ENCODE peak calls at places on chromosomes 1 and 21, in seven cellular contexts. H is heart right ventricle; B is mammary epithelial cell; O is right cardiac atrium; D is stimulated activated CD8-positive, alpha-beta memory T cell treated with anti-CD3 and anti-CD28 coated beads, Interleukin-15, amount 100 ng/mL, for 24 hours; G is nephron progenitor cell; X is SK-N-SH. N is an unnamed sample.

GRCh38 chr1:238060046-238060445 is 169.3 kb upstream of the ZP4 start:
- DNase-seq in H (no peak), B (no peak), O (no peak), D (no peak), G (no peak), X (no peak), N (no peak)

GRCh38 chr21:16588433-16588860 is 858.7 kb downstream of the USP25 start:
- DNase-seq in H (peak), B (peak), O (peak), D (no peak), G (peak), X (peak), N (peak)

GRCh38 chr21:38925923-38926322 is 120.2 kb downstream of the ETS2 start:
- DNase-seq in H (peak), B (peak), O (peak), D (no peak), G (no peak), X (no peak), N (peak)

GRCh38 chr21:32378956-32379355 is 13.9 kb downstream of the URB1 start:
- DNase-seq in H (no peak), B (no peak), O (no peak), D (no peak), G (no peak), X (no peak), N (no peak)

GRCh38 chr1:27233677-27234053 is 767 bp upstream of the WDTC1 start:
- DNase-seq in H (peak), B (no peak), O (no peak), D (no peak), G (no peak), X (no peak), N (peak)

GRCh38 chr1:26403656-26404055 is 7.0 kb upstream of the LIN28A start:
- DNase-seq in H (no peak), B (no peak), O (no peak), D (no peak), G (peak), X (no peak), N (no peak)

GRCh38 chr1:116725798-116726197 is 28.4 kb upstream of the CD2 start:
- DNase-seq in H (no peak), B (no peak), O (no peak), D (no peak), G (no peak), X (no peak), N (no peak)

GRCh38 chr1:21242846-21243245 is 47.4 kb downstream of the ECE1 start:
- DNase-seq in H (no peak), B (no peak), O (no peak), D (no peak), G (no peak), X (no peak), N (no peak)

GRCh38 chr1:14300991-14301703 is 297.3 kb upstream of the KAZN start:
- DNase-seq in H (peak), B (no peak), O (peak), D (no peak), G (no peak), X (peak), N (no peak)

GRCh38 chr1:207965602-207966387 is 54.9 kb upstream of the CD34 start:
- DNase-seq in H (no peak), B (no peak), O (no peak), D (no peak), G (peak), X (no peak), N (no peak)

GRCh38 chr1:168373869-168374268 is 93.2 kb downstream of the TBX19 start:
- DNase-seq in H (no peak), B (no peak), O (peak), D (no peak), G (no peak), X (no peak), N (no peak)

GRCh38 chr1:245710961-245711903 is 556.4 kb downstream of the KIF26B start:
- DNase-seq in H (no peak), B (no peak), O (no peak), D (no peak), G (no peak), X (no peak), N (no peak)

GRCh38 chr1:93114403-93114802 is 35.3 kb downstream of the MTF2 start:
- DNase-seq in H (no peak), B (peak), O (no peak), D (no peak), G (no peak), X (no peak), N (no peak)

GRCh38 chr1:114668784-114669561 is 876 bp downstream of the DENND2C start:
- DNase-seq in H (no peak), B (peak), O (no peak), D (no peak), G (no peak), X (peak), N (no peak)

GRCh38 chr1:228288536-228289238 is 80.8 kb downstream of the OBSCN start:
- DNase-seq in H (no peak), B (no peak), O (no peak), D (no peak), G (no peak), X (no peak), N (no peak)

GRCh38 chr1:22847249-22847648 is 125.4 kb downstream of the LACTBL1 start:
- DNase-seq in H (no peak), B (no peak), O (no peak), D (no peak), G (no peak), X (no peak), N (no peak)

GRCh38 chr1:14733053-14733778 is 134.7 kb downstream of the KAZN start:
- DNase-seq in H (no peak), B (peak), O (no peak), D (no peak), G (no peak), X (no peak), N (no peak)

GRCh38 chr1:233613252-233614172 is at the start of gene KCNK1:
- DNase-seq in H (peak), B (peak), O (peak), D (no peak), G (peak), X (peak), N (peak)

GRCh38 chr1:225754940-225755635 is 22.5 kb upstream of the SRP9 start:
- DNase-seq in H (peak), B (peak), O (peak), D (no peak), G (no peak), X (no peak), N (no peak)

GRCh38 chr1:167915528-167916102 is 1.7 kb upstream of the ADCY10 start:
- DNase-seq in H (no peak), B (no peak), O (no peak), D (no peak), G (no peak), X (no peak), N (no peak)

GRCh38 chr1:209354111-209354839 is 229.2 kb upstream of the CAMK1G start:
- DNase-seq in H (peak), B (peak), O (peak), D (no peak), G (peak), X (peak), N (peak)

GRCh38 chr21:42218836-42219605 is at the start of gene ABCG1:
- DNase-seq in H (peak), B (peak), O (peak), D (no peak), G (peak), X (peak), N (no peak)

GRCh38 chr1:205041998-205042910 is 758 bp upstream of the CNTN2 start:
- DNase-seq in H (no peak), B (no peak), O (no peak), D (no peak), G (no peak), X (peak), N (no peak)

GRCh38 chr1:20950689-20951088 is 163.6 kb upstream of the HP1BP3 start:
- DNase-seq in H (no peak), B (peak), O (no peak), D (no peak), G (no peak), X (no peak), N (no peak)

GRCh38 chr1:218945050-218945449 is 228.6 kb upstream of the LYPLAL1 start:
- DNase-seq in H (no peak), B (peak), O (no peak), D (no peak), G (no peak), X (no peak), N (no peak)

GRCh38 chr1:50343323-50343722 is 79.9 kb downstream of the DMRTA2 start:
- DNase-seq in H (no peak), B (no peak), O (no peak), D (no peak), G (no peak), X (no peak), N (no peak)

GRCh38 chr1:110542730-110543129 is 23.8 kb upstream of the KCNA10 start:
- DNase-seq in H (no peak), B (peak), O (no peak), D (no peak), G (peak), X (no peak), N (no peak)

GRCh38 chr1:39160703-39161102 is 43.8 kb upstream of the MACF1 start:
- DNase-seq in H (no peak), B (no peak), O (no peak), D (no peak), G (no peak), X (no peak), N (no peak)

GRCh38 chr1:160618763-160619274 is 28.0 kb downstream of the SLAMF1 start:
- DNase-seq in H (no peak), B (no peak), O (no peak), D (no peak), G (no peak), X (peak), N (no peak)

GRCh38 chr1:119808491-119808890 is 2.8 kb downstream of the REG4 start:
- DNase-seq in H (no peak), B (peak), O (no peak), D (no peak), G (no peak), X (no peak), N (no peak)

GRCh38 chr1:31626451-31627202 is 9.1 kb downstream of the HCRTR1 start:
- DNase-seq in H (no peak), B (peak), O (no peak), D (no peak), G (peak), X (no peak), N (no peak)

GRCh38 chr1:225774276-225775147 is 3.1 kb upstream of the SRP9 start:
- DNase-seq in H (no peak), B (no peak), O (no peak), D (no peak), G (no peak), X (no peak), N (no peak)

GRCh38 chr1:236103646-236104218 is 38.6 kb upstream of the GPR137B start:
- DNase-seq in H (no peak), B (peak), O (peak), D (peak), G (peak), X (peak), N (peak)

GRCh38 chr1:236021424-236022135 is 43.3 kb downstream of the NID1 start:
- DNase-seq in H (peak), B (no peak), O (peak), D (no peak), G (no peak), X (no peak), N (no peak)

N was measured in tibial nerve.